ENCODE peak calls at places on chromosomes 3 and 15, in ten cellular contexts. One of them, this sample, is unnamed.

GRCh38 chr15:72375846-72376581 is at the start of gene HEXA:
- DNase-seq in ascending aorta: peak
- DNase-seq in RWPE1: peak
- DNase-seq in DND-41: peak
- DNase-seq in islet precursor cell: peak
- DNase-seq in Right ventricle myocardium superior: peak
- DNase-seq in fibroblast of the aortic adventitia: peak
- DNase-seq in RKO: peak
- DNase-seq in CD4-positive, CD25-positive, alpha-beta regulatory T cell: peak
- DNase-seq in mesendoderm: peak
- DNase-seq in this sample: peak

GRCh38 chr15:69463182-69463756 is 10.7 kb downstream of the RPLP1 start:
- DNase-seq in DND-41: no peak
- DNase-seq in CD4-positive, CD25-positive, alpha-beta regulatory T cell: no peak
- DNase-seq in fibroblast of the aortic adventitia: no peak
- DNase-seq in RWPE1: no peak
- DNase-seq in RKO: no peak
- DNase-seq in mesendoderm: no peak
- DNase-seq in ascending aorta: peak
- DNase-seq in islet precursor cell: no peak
- DNase-seq in Right ventricle myocardium superior: no peak
- DNase-seq in this sample: no peak

GRCh38 chr15:61660579-61660978 is 399.7 kb downstream of the VPS13C start:
- DNase-seq in ascending aorta: no peak
- DNase-seq in islet precursor cell: no peak
- DNase-seq in RWPE1: no peak
- DNase-seq in DND-41: no peak
- DNase-seq in mesendoderm: no peak
- DNase-seq in RKO: no peak
- DNase-seq in CD4-positive, CD25-positive, alpha-beta regulatory T cell: no peak
- DNase-seq in Right ventricle myocardium superior: no peak
- DNase-seq in fibroblast of the aortic adventitia: no peak
- DNase-seq in this sample: no peak

GRCh38 chr3:7547826-7548225 is 686.9 kb downstream of the GRM7 start:
- DNase-seq in DND-41: no peak
- DNase-seq in RKO: no peak
- DNase-seq in mesendoderm: no peak
- DNase-seq in CD4-positive, CD25-positive, alpha-beta regulatory T cell: no peak
- DNase-seq in ascending aorta: no peak
- DNase-seq in Right ventricle myocardium superior: no peak
- DNase-seq in RWPE1: no peak
- DNase-seq in islet precursor cell: no peak
- DNase-seq in fibroblast of the aortic adventitia: no peak
- DNase-seq in this sample: no peak

GRCh38 chr15:42355291-42355690 is 4.0 kb upstream of the CAPN3 start:
- DNase-seq in CD4-positive, CD25-positive, alpha-beta regulatory T cell: no peak
- DNase-seq in DND-41: no peak
- DNase-seq in islet precursor cell: no peak
- DNase-seq in fibroblast of the aortic adventitia: no peak
- DNase-seq in ascending aorta: no peak
- DNase-seq in RKO: no peak
- DNase-seq in Right ventricle myocardium superior: no peak
- DNase-seq in RWPE1: no peak
- DNase-seq in mesendoderm: no peak
- DNase-seq in this sample: no peak

GRCh38 chr3:23105048-23105447 is 98.1 kb upstream of the UBE2E2 start:
- DNase-seq in RKO: no peak
- DNase-seq in fibroblast of the aortic adventitia: no peak
- DNase-seq in ascending aorta: no peak
- DNase-seq in islet precursor cell: no peak
- DNase-seq in DND-41: no peak
- DNase-seq in RWPE1: no peak
- DNase-seq in mesendoderm: no peak
- DNase-seq in Right ventricle myocardium superior: no peak
- DNase-seq in CD4-positive, CD25-positive, alpha-beta regulatory T cell: no peak
- DNase-seq in this sample: no peak

GRCh38 chr15:55289011-55289572 is 521 bp downstream of the RAB27A start:
- DNase-seq in mesendoderm: peak
- DNase-seq in RKO: peak
- DNase-seq in DND-41: peak
- DNase-seq in ascending aorta: peak
- DNase-seq in islet precursor cell: peak
- DNase-seq in RWPE1: peak
- DNase-seq in CD4-positive, CD25-positive, alpha-beta regulatory T cell: no peak
- DNase-seq in Right ventricle myocardium superior: peak
- DNase-seq in fibroblast of the aortic adventitia: peak
- DNase-seq in this sample: no peak

GRCh38 chr15:66704783-66705113 is 2.7 kb downstream of the SMAD6 start:
- DNase-seq in islet precursor cell: no peak
- DNase-seq in fibroblast of the aortic adventitia: no peak
- DNase-seq in ascending aorta: no peak
- DNase-seq in mesendoderm: no peak
- DNase-seq in Right ventricle myocardium superior: no peak
- DNase-seq in DND-41: no peak
- DNase-seq in CD4-positive, CD25-positive, alpha-beta regulatory T cell: no peak
- DNase-seq in RKO: no peak
- DNase-seq in RWPE1: no peak
- DNase-seq in this sample: no peak

GRCh38 chr3:103851793-103852192 is 1417.0 kb downstream of the ZPLD1 start:
- DNase-seq in fibroblast of the aortic adventitia: no peak
- DNase-seq in RWPE1: no peak
- DNase-seq in RKO: no peak
- DNase-seq in islet precursor cell: no peak
- DNase-seq in DND-41: no peak
- DNase-seq in mesendoderm: no peak
- DNase-seq in ascending aorta: no peak
- DNase-seq in CD4-positive, CD25-positive, alpha-beta regulatory T cell: no peak
- DNase-seq in Right ventricle myocardium superior: no peak
- DNase-seq in this sample: no peak

GRCh38 chr3:62095756-62096155 is 277.6 kb downstream of the FEZF2 start:
- DNase-seq in fibroblast of the aortic adventitia: no peak
- DNase-seq in ascending aorta: no peak
- DNase-seq in DND-41: no peak
- DNase-seq in RWPE1: no peak
- DNase-seq in RKO: no peak
- DNase-seq in Right ventricle myocardium superior: no peak
- DNase-seq in islet precursor cell: no peak
- DNase-seq in CD4-positive, CD25-positive, alpha-beta regulatory T cell: no peak
- DNase-seq in mesendoderm: peak
- DNase-seq in this sample: no peak

GRCh38 chr3:47605646-47606045 is 27.0 kb upstream of the CSPG5 start:
- DNase-seq in Right ventricle myocardium superior: no peak
- DNase-seq in islet precursor cell: no peak
- DNase-seq in fibroblast of the aortic adventitia: peak
- DNase-seq in mesendoderm: no peak
- DNase-seq in DND-41: no peak
- DNase-seq in ascending aorta: no peak
- DNase-seq in CD4-positive, CD25-positive, alpha-beta regulatory T cell: no peak
- DNase-seq in RWPE1: no peak
- DNase-seq in RKO: no peak
- DNase-seq in this sample: no peak

GRCh38 chr3:62241279-62241678 is 132.1 kb downstream of the FEZF2 start:
- DNase-seq in DND-41: no peak
- DNase-seq in CD4-positive, CD25-positive, alpha-beta regulatory T cell: no peak
- DNase-seq in RKO: no peak
- DNase-seq in islet precursor cell: no peak
- DNase-seq in mesendoderm: no peak
- DNase-seq in fibroblast of the aortic adventitia: no peak
- DNase-seq in ascending aorta: no peak
- DNase-seq in Right ventricle myocardium superior: no peak
- DNase-seq in RWPE1: no peak
- DNase-seq in this sample: no peak

GRCh38 chr3:143718463-143718862 is 129.8 kb downstream of the SLC9A9 start:
- DNase-seq in RWPE1: no peak
- DNase-seq in islet precursor cell: no peak
- DNase-seq in CD4-positive, CD25-positive, alpha-beta regulatory T cell: no peak
- DNase-seq in ascending aorta: no peak
- DNase-seq in fibroblast of the aortic adventitia: no peak
- DNase-seq in RKO: no peak
- DNase-seq in Right ventricle myocardium superior: no peak
- DNase-seq in mesendoderm: no peak
- DNase-seq in DND-41: no peak
- DNase-seq in this sample: no peak

GRCh38 chr3:101509811-101510210 is 3.2 kb downstream of the SENP7 start:
- DNase-seq in RWPE1: peak
- DNase-seq in islet precursor cell: no peak
- DNase-seq in ascending aorta: no peak
- DNase-seq in Right ventricle myocardium superior: no peak
- DNase-seq in DND-41: no peak
- DNase-seq in RKO: no peak
- DNase-seq in mesendoderm: peak
- DNase-seq in CD4-positive, CD25-positive, alpha-beta regulatory T cell: no peak
- DNase-seq in fibroblast of the aortic adventitia: peak
- DNase-seq in this sample: no peak

GRCh38 chr3:45960289-45960688 is 17.0 kb downstream of the CXCR6 start:
- DNase-seq in RKO: no peak
- DNase-seq in islet precursor cell: no peak
- DNase-seq in fibroblast of the aortic adventitia: no peak
- DNase-seq in ascending aorta: no peak
- DNase-seq in DND-41: no peak
- DNase-seq in CD4-positive, CD25-positive, alpha-beta regulatory T cell: no peak
- DNase-seq in mesendoderm: no peak
- DNase-seq in RWPE1: no peak
- DNase-seq in Right ventricle myocardium superior: no peak
- DNase-seq in this sample: no peak

GRCh38 chr3:20573175-20573574 is 387.2 kb upstream of the SGO1 start:
- DNase-seq in ascending aorta: no peak
- DNase-seq in RWPE1: no peak
- DNase-seq in Right ventricle myocardium superior: no peak
- DNase-seq in islet precursor cell: no peak
- DNase-seq in CD4-positive, CD25-positive, alpha-beta regulatory T cell: no peak
- DNase-seq in fibroblast of the aortic adventitia: peak
- DNase-seq in DND-41: no peak
- DNase-seq in RKO: no peak
- DNase-seq in mesendoderm: no peak
- DNase-seq in this sample: no peak

GRCh38 chr3:178850452-178851166 is 221.0 kb downstream of the ZMAT3 start:
- DNase-seq in Right ventricle myocardium superior: no peak
- DNase-seq in RWPE1: no peak
- DNase-seq in RKO: no peak
- DNase-seq in DND-41: no peak
- DNase-seq in ascending aorta: no peak
- DNase-seq in mesendoderm: peak
- DNase-seq in CD4-positive, CD25-positive, alpha-beta regulatory T cell: no peak
- DNase-seq in fibroblast of the aortic adventitia: no peak
- DNase-seq in islet precursor cell: no peak
- DNase-seq in this sample: no peak

This sample was measured in kidney.